ENCODE peak calls at places on chromosomes 2 and 18, in ten cellular contexts. M is IMR-90, V is neural crest cell, G is brain microvascular endothelial cell, C is bronchial epithelial cell, S is HFFc6, B is foreskin fibroblast, Q is RWPE1, R is A549, U is cardiac muscle cell. P is an unnamed sample.

GRCh38 chr2:58899692-58900091 is 658.6 kb upstream of the FANCL start:
- DNase-seq in M (peak), V (no peak), G (peak), C (no peak), S (peak), B (peak), Q (no peak), R (no peak), U (no peak), P (no peak)

GRCh38 chr18:79062806-79063205 is 6.4 kb upstream of the ATP9B start:
- DNase-seq in M (no peak), V (no peak), G (no peak), C (peak), S (no peak), B (no peak), Q (peak), R (no peak), U (no peak), P (no peak)

GRCh38 chr2:59389240-59389639 is 1148.1 kb upstream of the FANCL start:
- DNase-seq in M (no peak), V (no peak), G (peak), C (peak), S (no peak), B (no peak), Q (peak), R (peak), U (peak), P (peak)

GRCh38 chr2:120867290-120868231 is 131.9 kb downstream of the GLI2 start:
- DNase-seq in M (peak), V (peak), G (peak), C (peak), S (peak), B (peak), Q (peak), R (peak), U (peak), P (peak)

GRCh38 chr2:75464348-75464946 is 96.3 kb downstream of the EVA1A start:
- DNase-seq in M (peak), V (no peak), G (peak), C (peak), S (peak), B (peak), Q (peak), R (peak), U (peak), P (peak)

GRCh38 chr2:44740678-44741077 is 200.8 kb upstream of the SIX3 start:
- DNase-seq in M (peak), V (no peak), G (no peak), C (no peak), S (no peak), B (peak), Q (no peak), R (no peak), U (no peak), P (no peak)

GRCh38 chr2:176392125-176392704 is 123.0 kb downstream of the MTX2 start:
- DNase-seq in M (peak), V (no peak), G (peak), C (no peak), S (no peak), B (no peak), Q (no peak), R (no peak), U (peak), P (no peak)

GRCh38 chr2:121502781-121503180 is 27.9 kb upstream of the RNU4ATAC start:
- DNase-seq in M (peak), V (no peak), G (no peak), C (peak), S (peak), B (peak), Q (peak), R (no peak), U (no peak), P (no peak)

GRCh38 chr2:129957891-129958290 is 21.6 kb upstream of the RAB6C start:
- DNase-seq in M (no peak), V (no peak), G (no peak), C (peak), S (no peak), B (no peak), Q (peak), R (no peak), U (no peak), P (no peak)

GRCh38 chr18:79573921-79574491 is 105.6 kb upstream of the CTDP1 start:
- DNase-seq in M (no peak), V (no peak), G (no peak), C (no peak), S (no peak), B (no peak), Q (no peak), R (no peak), U (no peak), P (no peak)

GRCh38 chr2:26864226-26864625 is 16.3 kb downstream of the DPYSL5 start:
- DNase-seq in M (no peak), V (no peak), G (no peak), C (no peak), S (no peak), B (no peak), Q (no peak), R (no peak), U (no peak), P (no peak)

GRCh38 chr2:31012384-31012783 is 125.9 kb downstream of the GALNT14 start:
- DNase-seq in M (no peak), V (no peak), G (no peak), C (peak), S (no peak), B (no peak), Q (peak), R (no peak), U (no peak), P (no peak)

GRCh38 chr2:26978061-26978596 is 7.7 kb downstream of the MAPRE3 start:
- DNase-seq in M (no peak), V (no peak), G (no peak), C (peak), S (peak), B (no peak), Q (no peak), R (no peak), U (peak), P (peak)

GRCh38 chr2:140770645-140771044 is 1360.2 kb downstream of the LRP1B start:
- DNase-seq in M (no peak), V (no peak), G (no peak), C (no peak), S (no peak), B (no peak), Q (no peak), R (no peak), U (no peak), P (no peak)

GRCh38 chr2:144084114-144084661 is 435.7 kb downstream of the ZEB2 start:
- DNase-seq in M (peak), V (no peak), G (peak), C (peak), S (peak), B (peak), Q (peak), R (peak), U (no peak), P (peak)

GRCh38 chr2:159996792-159997546 is 65.4 kb downstream of the PLA2R1 start:
- DNase-seq in M (no peak), V (no peak), G (peak), C (peak), S (peak), B (no peak), Q (no peak), R (no peak), U (no peak), P (no peak)

GRCh38 chr2:219596954-219597551 is 604 bp upstream of the STK11IP start:
- DNase-seq in M (peak), V (no peak), G (peak), C (peak), S (no peak), B (no peak), Q (no peak), R (peak), U (no peak), P (no peak)

GRCh38 chr2:215941726-215942125 is 71.6 kb downstream of the MREG start:
- DNase-seq in M (no peak), V (no peak), G (no peak), C (no peak), S (no peak), B (no peak), Q (no peak), R (no peak), U (no peak), P (no peak)

GRCh38 chr2:229090231-229090630 is 180.9 kb downstream of the PID1 start:
- DNase-seq in M (peak), V (no peak), G (no peak), C (peak), S (no peak), B (peak), Q (no peak), R (no peak), U (no peak), P (no peak)

GRCh38 chr2:216345846-216346245 is 26.4 kb downstream of the MARCHF4 start:
- DNase-seq in M (no peak), V (no peak), G (peak), C (no peak), S (peak), B (no peak), Q (no peak), R (no peak), U (no peak), P (no peak)

GRCh38 chr18:55346387-55346786 is 241.6 kb downstream of the TCF4 start:
- DNase-seq in M (no peak), V (no peak), G (no peak), C (no peak), S (no peak), B (no peak), Q (no peak), R (no peak), U (no peak), P (no peak)

GRCh38 chr2:71746946-71747501 is 293.7 kb downstream of the DYSF start:
- DNase-seq in M (no peak), V (no peak), G (no peak), C (no peak), S (peak), B (peak), Q (peak), R (no peak), U (no peak), P (no peak)

GRCh38 chr2:191638079-191638801 is 39.7 kb upstream of the NABP1 start:
- DNase-seq in M (no peak), V (no peak), G (no peak), C (peak), S (no peak), B (no peak), Q (peak), R (no peak), U (no peak), P (no peak)

GRCh38 chr2:98833172-98833916 is 102.4 kb upstream of the MGAT4A start:
- DNase-seq in M (no peak), V (no peak), G (no peak), C (no peak), S (no peak), B (no peak), Q (no peak), R (no peak), U (no peak), P (no peak)

GRCh38 chr18:5975111-5975622 is 79.8 kb upstream of the TMEM200C start:
- DNase-seq in M (peak), V (no peak), G (peak), C (peak), S (no peak), B (peak), Q (no peak), R (no peak), U (no peak), P (peak)

GRCh38 chr2:97671526-97671925 is 2.0 kb downstream of the C2orf92 start:
- DNase-seq in M (no peak), V (no peak), G (no peak), C (no peak), S (no peak), B (no peak), Q (no peak), R (no peak), U (no peak), P (no peak)

GRCh38 chr2:143686585-143687164 is 557.5 kb downstream of the ARHGAP15 start:
- DNase-seq in M (peak), V (no peak), G (peak), C (peak), S (peak), B (peak), Q (peak), R (peak), U (peak), P (no peak)

GRCh38 chr2:219737270-219737691 is 109.9 kb downstream of the SLC4A3 start:
- DNase-seq in M (peak), V (no peak), G (peak), C (no peak), S (peak), B (no peak), Q (peak), R (peak), U (peak), P (no peak)

GRCh38 chr18:49029628-49030027 is 78.9 kb upstream of the SMAD7 start:
- DNase-seq in M (no peak), V (no peak), G (no peak), C (no peak), S (no peak), B (no peak), Q (no peak), R (no peak), U (no peak), P (no peak)

DNA sequence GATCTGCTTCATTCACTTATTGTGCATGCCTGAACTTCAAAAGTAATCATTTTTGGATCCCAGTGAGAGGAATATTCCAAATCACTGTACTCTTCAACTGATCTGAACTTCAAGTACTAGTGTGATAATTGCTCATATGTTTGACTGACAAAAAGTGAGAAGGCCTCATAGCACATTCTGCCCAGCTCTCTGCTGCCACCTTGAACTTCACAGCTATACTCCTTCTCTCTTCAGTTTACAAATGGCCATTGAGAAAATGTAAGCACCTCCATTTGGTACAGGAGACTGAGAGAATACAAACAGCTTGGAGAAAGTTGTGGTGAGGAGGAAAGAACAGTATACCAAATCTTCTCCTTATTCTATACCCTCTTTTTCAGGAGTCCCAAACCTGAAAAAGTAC is 946.0 kb upstream of the CHAC2 start:
- DNase-seq in M (peak), V (no peak), G (no peak), C (peak), S (no peak), B (no peak), Q (no peak), R (no peak), U (peak), P (no peak)
- TF ChIP-seq CTCF in M (no peak), V (no peak), G (peak), C (peak), S (peak), B (no peak), Q (no peak), R (no peak), U (peak), P (peak)

GRCh38 chr2:117917223-117917917 is 96.5 kb downstream of the CCDC93 start:
- DNase-seq in M (peak), V (no peak), G (no peak), C (peak), S (peak), B (peak), Q (no peak), R (peak), U (peak), P (no peak)
- TF ChIP-seq CTCF in M (peak), V (peak), G (peak), C (no peak), S (peak), B (peak), Q (no peak), R (no peak), U (peak), P (peak)

GRCh38 chr18:71398530-71398929 is 1109.7 kb downstream of the SOCS6 start:
- DNase-seq in M (no peak), V (peak), G (peak), C (no peak), S (no peak), B (no peak), Q (no peak), R (no peak), U (peak), P (no peak)
- TF ChIP-seq CTCF in M (no peak), V (peak), G (peak), C (no peak), S (no peak), B (no peak), Q (no peak), R (no peak), U (peak), P (peak)

DNA sequence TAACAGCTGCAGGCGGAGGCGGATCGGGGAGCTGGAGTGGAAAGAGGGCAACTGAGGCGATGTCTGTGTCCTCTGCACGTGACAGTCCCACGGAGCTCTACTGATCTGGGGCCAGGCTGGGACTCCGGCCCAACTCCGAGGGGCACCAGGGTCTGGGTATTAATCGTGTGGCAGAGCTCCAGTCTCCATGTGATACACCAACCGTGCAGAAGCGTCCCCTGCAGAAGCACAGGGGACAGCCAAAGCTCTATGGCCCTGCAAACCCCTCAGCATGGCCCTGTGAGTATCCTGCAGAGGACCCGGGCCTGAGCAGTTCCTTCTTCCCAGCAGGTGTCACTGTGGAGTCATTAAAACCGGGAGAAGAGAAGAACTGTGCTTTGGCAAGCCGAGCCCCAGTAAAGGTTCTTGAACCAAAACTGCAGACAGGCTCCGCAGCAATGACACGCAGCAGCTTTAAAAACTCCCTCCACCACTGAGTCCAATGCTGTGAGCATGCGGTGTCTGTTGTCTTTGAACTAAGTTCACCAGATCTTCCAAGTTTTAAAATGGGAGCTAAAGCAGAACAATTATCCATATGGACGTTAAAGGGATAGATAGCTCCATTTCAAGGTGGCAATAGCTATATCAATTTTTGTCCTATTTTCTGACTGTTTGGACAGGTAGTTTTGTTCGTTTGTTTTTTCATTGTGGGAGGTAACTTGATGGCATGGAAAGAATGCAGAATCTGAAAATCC is 79.4 kb downstream of the TMEM182 start:
- DNase-seq in M (peak), V (peak), G (peak), C (peak), S (peak), B (peak), Q (no peak), R (peak), U (peak), P (no peak)
- TF ChIP-seq CTCF in M (peak), V (peak), G (peak), C (peak), S (peak), B (peak), Q (no peak), R (peak), U (peak), P (peak)

DNA sequence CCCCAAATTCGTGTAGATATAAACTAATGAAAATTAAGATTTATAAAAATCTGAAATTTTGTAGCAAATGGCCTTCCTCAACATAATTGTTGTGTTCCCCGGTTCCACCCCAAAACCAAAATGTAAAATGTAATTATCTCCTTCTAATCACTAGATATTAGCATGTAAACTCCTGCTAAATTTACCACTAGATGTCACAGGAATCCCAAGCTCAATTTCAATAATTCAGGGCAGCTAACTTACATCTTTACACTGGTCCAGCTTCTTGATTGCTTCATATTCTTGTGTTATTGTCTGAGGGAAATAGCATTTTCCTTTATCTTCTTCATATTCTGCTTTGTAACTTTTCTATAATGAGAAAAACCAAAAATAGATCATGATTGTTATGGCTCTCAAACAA is 42.7 kb downstream of the NEB start:
- DNase-seq in M (no peak), V (no peak), G (no peak), C (no peak), S (no peak), B (no peak), Q (no peak), R (no peak), U (no peak), P (no peak)
- TF ChIP-seq CTCF in M (no peak), V (no peak), G (no peak), C (no peak), S (no peak), B (no peak), Q (no peak), R (no peak), U (no peak), P (no peak)

GRCh38 chr2:239978381-239978780 is 46.8 kb downstream of the NDUFA10 start:
- DNase-seq in M (peak), V (no peak), G (peak), C (peak), S (no peak), B (peak), Q (peak), R (no peak), U (no peak), P (no peak)

GRCh38 chr2:239975665-239976064 is 49.5 kb downstream of the NDUFA10 start:
- DNase-seq in M (no peak), V (no peak), G (no peak), C (no peak), S (no peak), B (no peak), Q (no peak), R (no peak), U (no peak), P (no peak)

GRCh38 chr2:239977111-239977510 is 48.0 kb downstream of the NDUFA10 start:
- DNase-seq in M (no peak), V (no peak), G (no peak), C (no peak), S (no peak), B (no peak), Q (no peak), R (no peak), U (no peak), P (no peak)

GRCh38 chr2:239983004-239983778 is 42.0 kb downstream of the NDUFA10 start:
- DNase-seq in M (no peak), V (no peak), G (no peak), C (no peak), S (no peak), B (no peak), Q (no peak), R (no peak), U (no peak), P (no peak)

DNA sequence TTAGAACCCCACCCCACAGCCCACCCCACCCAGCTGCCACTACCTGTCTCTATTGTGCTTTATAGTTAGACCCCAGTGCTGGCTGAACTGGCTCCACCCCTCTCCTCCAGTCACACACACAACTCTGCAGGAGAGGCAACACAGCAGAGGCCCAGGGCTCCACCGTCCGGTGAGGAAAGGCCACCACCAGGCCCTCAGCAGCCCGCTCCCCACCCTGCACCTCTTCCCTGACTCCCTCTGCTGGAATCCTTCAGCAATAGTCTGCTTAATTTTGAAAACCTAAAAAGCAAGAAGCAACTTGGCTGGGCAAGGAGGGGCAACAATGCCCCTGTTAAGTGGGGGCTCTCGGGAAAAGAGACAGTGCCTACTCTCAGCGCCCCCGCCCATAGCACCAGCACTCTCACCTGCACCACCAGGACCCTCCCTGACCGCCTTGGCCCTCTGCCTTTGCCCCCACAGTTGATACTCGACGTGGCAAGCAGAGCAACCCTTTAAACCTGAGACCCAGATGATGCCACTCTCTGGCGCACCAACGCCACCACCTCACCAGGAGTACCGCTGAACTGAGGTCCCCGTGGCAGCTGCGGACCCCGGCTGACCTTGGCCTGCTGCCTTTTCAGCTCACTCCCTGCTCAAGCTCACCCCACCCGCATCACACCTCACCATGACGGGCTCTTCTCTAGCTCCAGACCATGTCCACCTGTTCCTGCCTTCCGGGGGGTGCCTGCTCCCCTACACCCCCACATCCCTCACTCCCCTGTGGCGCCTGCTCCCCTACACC is 45.7 kb downstream of the NDUFA10 start:
- DNase-seq in M (no peak), V (peak), G (peak), C (no peak), S (no peak), B (no peak), Q (no peak), R (no peak), U (peak), P (peak)
- TF ChIP-seq CTCF in M (peak), V (peak), G (peak), C (no peak), S (no peak), B (peak), Q (no peak), R (no peak), U (peak), P (peak)

GRCh38 chr2:88903744-88904353 is 212.4 kb downstream of the RPIA start:
- DNase-seq in M (peak), V (no peak), G (peak), C (peak), S (peak), B (peak), Q (peak), R (peak), U (peak), P (no peak)
- TF ChIP-seq CTCF in M (peak), V (no peak), G (peak), C (peak), S (peak), B (peak), Q (peak), R (peak), U (peak), P (peak)